ENCODE peak calls at places on chromosomes 7 and 10, in four cellular contexts. One of them, this sample, is unnamed.

GRCh38 chr10:42878821-42879195 is 96.2 kb downstream of the BMS1 start:
- DNase-seq in astrocyte: no peak
- DNase-seq in GM23248: no peak
- DNase-seq in neural progenitor cell: no peak
- DNase-seq in this sample: no peak

GRCh38 chr7:78299088-78299487 is 500.5 kb downstream of the PHTF2 start:
- DNase-seq in astrocyte: no peak
- DNase-seq in GM23248: peak; percentile 48
- DNase-seq in neural progenitor cell: no peak
- DNase-seq in this sample: peak; percentile 30

GRCh38 chr10:12833451-12833850 is 168.1 kb downstream of the CCDC3 start:
- DNase-seq in GM23248: no peak
- DNase-seq in neural progenitor cell: no peak
- DNase-seq in astrocyte: no peak
- DNase-seq in this sample: no peak

GRCh38 chr10:480928-481551 is 208.4 kb downstream of the DIP2C start:
- DNase-seq in astrocyte: no peak
- DNase-seq in neural progenitor cell: no peak
- DNase-seq in GM23248: no peak
- DNase-seq in this sample: no peak

GRCh38 chr10:76547352-76547972 is 1090.1 kb downstream of the KCNMA1 start:
- DNase-seq in neural progenitor cell: peak; percentile 89
- DNase-seq in astrocyte: peak; percentile 51
- DNase-seq in GM23248: peak; percentile 83
- DNase-seq in this sample: peak; percentile 87

GRCh38 chr7:32761451-32762320 is 129.9 kb downstream of the KBTBD2 start:
- DNase-seq in astrocyte: no peak
- DNase-seq in GM23248: peak; percentile 17
- DNase-seq in neural progenitor cell: peak; percentile 26
- DNase-seq in this sample: peak; percentile 20

GRCh38 chr10:132608511-132609195 is 71.1 kb downstream of the INPP5A start:
- DNase-seq in astrocyte: no peak
- DNase-seq in neural progenitor cell: no peak
- DNase-seq in GM23248: no peak
- DNase-seq in this sample: no peak

GRCh38 chr10:120414946-120415345 is 42.1 kb upstream of the PLPP4 start:
- DNase-seq in astrocyte: no peak
- DNase-seq in GM23248: no peak
- DNase-seq in neural progenitor cell: no peak
- DNase-seq in this sample: no peak

GRCh38 chr10:117960345-117960744 is 86.4 kb downstream of the RAB11FIP2 start:
- DNase-seq in GM23248: peak; percentile 44
- DNase-seq in neural progenitor cell: no peak
- DNase-seq in astrocyte: peak; percentile 47
- DNase-seq in this sample: peak; percentile 53

GRCh38 chr10:96538683-96539082 is 25.0 kb upstream of the TLL2 start:
- DNase-seq in GM23248: no peak
- DNase-seq in neural progenitor cell: no peak
- DNase-seq in astrocyte: no peak
- DNase-seq in this sample: no peak

GRCh38 chr7:80882213-80882801 is 36.5 kb downstream of the SEMA3C start:
- DNase-seq in GM23248: peak; percentile 31
- DNase-seq in astrocyte: peak; percentile 60
- DNase-seq in neural progenitor cell: no peak
- DNase-seq in this sample: no peak

GRCh38 chr10:63434866-63435854 is 30.6 kb downstream of the JMJD1C start:
- DNase-seq in neural progenitor cell: peak; percentile 46
- DNase-seq in astrocyte: peak; percentile 10
- DNase-seq in GM23248: no peak
- DNase-seq in this sample: peak; percentile 20

GRCh38 chr7:115868369-115868768 is 162.2 kb downstream of the TFEC start:
- DNase-seq in GM23248: no peak
- DNase-seq in astrocyte: no peak
- DNase-seq in neural progenitor cell: peak; percentile 21
- DNase-seq in this sample: no peak

GRCh38 chr10:57145548-57145947 is 784.5 kb upstream of the ZWINT start:
- DNase-seq in neural progenitor cell: no peak
- DNase-seq in astrocyte: no peak
- DNase-seq in GM23248: no peak
- DNase-seq in this sample: no peak

GRCh38 chr10:60570272-60570865 is 180.7 kb upstream of the ANK3 start:
- DNase-seq in GM23248: no peak
- DNase-seq in astrocyte: no peak
- DNase-seq in neural progenitor cell: no peak
- DNase-seq in this sample: no peak

GRCh38 chr10:60573342-60573741 is 183.7 kb upstream of the ANK3 start:
- DNase-seq in GM23248: peak; percentile 3
- DNase-seq in astrocyte: peak; percentile 44
- DNase-seq in neural progenitor cell: peak; percentile 21
- DNase-seq in this sample: peak; percentile 47

GRCh38 chr10:60574388-60574787 is 184.7 kb upstream of the ANK3 start:
- DNase-seq in astrocyte: no peak
- DNase-seq in neural progenitor cell: no peak
- DNase-seq in GM23248: no peak
- DNase-seq in this sample: no peak

GRCh38 chr10:60570941-60571340 is 181.3 kb upstream of the ANK3 start:
- DNase-seq in GM23248: no peak
- DNase-seq in astrocyte: no peak
- DNase-seq in neural progenitor cell: no peak
- DNase-seq in this sample: no peak

GRCh38 chr10:60572511-60573194 is 183.0 kb upstream of the ANK3 start:
- DNase-seq in astrocyte: peak; percentile 83
- DNase-seq in neural progenitor cell: peak; percentile 62
- DNase-seq in GM23248: peak; percentile 63
- DNase-seq in this sample: peak; percentile 85
- H2AFZ ChIP-seq in astrocyte: peak overlapping the region; percentile 79
- H2AFZ ChIP-seq in neural progenitor cell: peak overlapping the region; percentile 75
- H2AFZ ChIP-seq in GM23248: peak overlapping the region; percentile 90
- H2AFZ ChIP-seq in this sample: peak overlapping the region; percentile 54

DNA sequence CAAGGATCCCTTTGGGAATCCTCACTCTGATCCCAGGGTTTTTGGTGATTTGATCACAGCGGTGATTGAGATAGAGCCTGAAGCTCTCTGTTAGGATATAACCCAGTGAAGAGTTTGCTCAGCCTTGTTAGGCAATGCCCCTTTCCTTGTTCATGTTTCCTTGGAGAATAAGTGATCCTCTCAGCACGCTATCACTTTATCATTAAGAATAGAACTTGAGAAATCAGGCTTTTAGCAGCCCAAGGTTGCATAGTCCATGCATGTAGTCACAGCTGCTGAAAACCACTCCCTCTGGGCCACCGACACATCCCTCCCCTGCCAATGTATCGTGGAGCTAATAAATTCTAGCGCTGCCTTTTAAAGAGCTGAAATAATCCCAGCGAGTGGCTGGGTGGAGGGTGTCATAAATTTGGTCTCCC is 250.1 kb downstream of the TRIL start:
- DNase-seq in GM23248: peak; percentile 96
- DNase-seq in neural progenitor cell: no peak
- DNase-seq in astrocyte: peak; percentile 87
- DNase-seq in this sample: peak; percentile 88
- H3K4me3 ChIP-seq in GM23248: peak overlapping the region; percentile 72
- H3K4me3 ChIP-seq in neural progenitor cell: no peak overlapping the region
- H3K4me3 ChIP-seq in astrocyte: peak overlapping the region; percentile 49
- H3K4me3 ChIP-seq in this sample: no peak overlapping the region

GRCh38 chr10:110865184-110865803 is 6.4 kb upstream of the PDCD4 start:
- DNase-seq in astrocyte: peak; percentile 62
- DNase-seq in GM23248: peak; percentile 88
- DNase-seq in neural progenitor cell: peak; percentile 68
- DNase-seq in this sample: peak; percentile 36

GRCh38 chr10:110863956-110864355 is 7.8 kb upstream of the PDCD4 start:
- DNase-seq in neural progenitor cell: no peak
- DNase-seq in GM23248: no peak
- DNase-seq in astrocyte: no peak
- DNase-seq in this sample: no peak

GRCh38 chr10:110863361-110863760 is 8.4 kb upstream of the PDCD4 start:
- DNase-seq in GM23248: peak; percentile 23
- DNase-seq in neural progenitor cell: no peak
- DNase-seq in astrocyte: no peak
- DNase-seq in this sample: no peak

GRCh38 chr10:110865804-110866482 is 5.8 kb upstream of the PDCD4 start:
- DNase-seq in GM23248: peak; percentile 4
- DNase-seq in astrocyte: no peak
- DNase-seq in neural progenitor cell: no peak
- DNase-seq in this sample: no peak

GRCh38 chr10:110864662-110865140 is 7.0 kb upstream of the PDCD4 start:
- DNase-seq in astrocyte: no peak
- DNase-seq in neural progenitor cell: no peak
- DNase-seq in GM23248: peak; percentile 15
- DNase-seq in this sample: no peak
- H3K4me1 ChIP-seq in astrocyte: peaks cover 6% of the 10 kb centered on the region
- H3K4me1 ChIP-seq in neural progenitor cell: peaks cover 36% of the 10 kb centered on the region
- H3K4me1 ChIP-seq in GM23248: peaks cover 38% of the 10 kb centered on the region
- H3K4me1 ChIP-seq in this sample: peaks cover 5% of the 10 kb centered on the region

DNA sequence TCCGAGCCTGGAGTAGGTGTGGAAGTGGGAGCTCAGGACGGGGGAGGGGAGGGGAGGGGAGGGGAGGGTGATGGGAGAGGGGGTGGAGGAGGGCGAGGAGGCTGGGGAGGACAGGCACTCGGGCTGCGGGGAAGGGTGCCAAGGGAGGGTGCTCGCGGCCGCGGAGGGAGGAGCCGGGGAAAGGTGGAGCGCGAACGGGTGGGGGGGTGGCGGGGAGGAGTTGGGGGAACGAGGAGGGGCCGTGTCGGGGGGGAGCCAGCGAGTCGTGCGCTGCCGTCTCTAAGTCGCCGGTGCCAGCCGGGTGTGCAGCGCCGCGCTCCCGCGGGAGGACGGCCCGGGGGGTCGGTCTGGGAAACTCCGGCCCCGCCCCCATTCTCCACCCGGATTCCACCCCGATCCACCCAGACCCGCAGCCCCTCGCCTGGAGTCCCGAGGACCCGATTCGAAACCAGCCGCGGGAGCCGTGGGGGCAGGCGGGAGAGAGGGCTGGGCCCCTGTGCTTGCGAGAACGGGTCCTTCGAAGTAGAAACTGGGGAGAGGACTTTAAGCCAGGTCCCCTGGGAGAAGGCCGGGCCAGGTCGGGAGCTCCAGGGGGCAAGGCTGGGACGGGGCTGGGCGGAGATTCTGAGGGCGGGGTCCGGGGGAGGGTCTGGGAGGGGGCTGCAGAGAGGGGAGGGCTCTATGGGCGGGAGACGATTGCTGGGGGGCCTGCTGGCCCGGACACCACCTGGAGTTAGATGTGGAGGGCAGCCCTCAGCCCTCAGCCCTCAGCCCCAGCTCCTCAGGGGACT is at the start of gene ZNF467:
- DNase-seq in GM23248: peak; percentile 21
- DNase-seq in astrocyte: no peak
- DNase-seq in neural progenitor cell: peak; percentile 52
- DNase-seq in this sample: peak; percentile 62
- H2AFZ ChIP-seq in GM23248: no peak within 1 kb of the TSS
- H2AFZ ChIP-seq in astrocyte: no peak within 1 kb of the TSS
- H2AFZ ChIP-seq in neural progenitor cell: no peak within 1 kb of the TSS
- H2AFZ ChIP-seq in this sample: no peak within 1 kb of the TSS